ENCODE peak calls at places on chromosomes 11 and 22, in four cellular contexts. T, L, V and U are unnamed samples.

GRCh38 chr22:38489561-38490133 is 16.5 kb downstream of the DDX17 start:
- DNase-seq in V (no peak), T (no peak), L (no peak), U (no peak)

GRCh38 chr22:44627521-44628139 is 74.4 kb upstream of the PRR5 start:
- DNase-seq in V (no peak), T (no peak), L (no peak), U (no peak)

GRCh38 chr22:25447689-25448434 is 116.6 kb upstream of the GRK3 start:
- DNase-seq in T (peak), V (peak), L (peak), U (peak)

GRCh38 chr11:68036717-68037239 is 2.0 kb upstream of the TCIRG1 start:
- DNase-seq in V (peak), L (no peak), T (no peak), U (no peak)

GRCh38 chr11:63738720-63739360 is 29.7 kb downstream of the ZFTA start:
- DNase-seq in L (peak), T (peak), V (peak), U (peak)

GRCh38 chr22:45254789-45255261 is 14.1 kb upstream of the KIAA0930 start:
- DNase-seq in L (no peak), T (no peak), V (no peak), U (no peak)

GRCh38 chr11:110091995-110092576 is 1.1 kb upstream of the ZC3H12C start:
- DNase-seq in T (peak), L (no peak), V (no peak), U (no peak)

GRCh38 chr11:8531312-8531711 is 62.7 kb downstream of the STK33 start:
- DNase-seq in T (peak), V (no peak), L (no peak), U (no peak)

GRCh38 chr11:121487191-121487590 is 34.4 kb upstream of the SORL1-AS1 start:
- DNase-seq in T (no peak), V (no peak), L (no peak), U (no peak)

GRCh38 chr22:35872451-35872850 is 154.8 kb downstream of the APOL5 start:
- DNase-seq in T (no peak), V (peak), L (no peak), U (no peak)

GRCh38 chr22:35873426-35873825 is 155.2 kb downstream of the RBFOX2 start:
- DNase-seq in T (no peak), L (no peak), V (no peak), U (no peak)

GRCh38 chr22:35866646-35867045 is 149.0 kb downstream of the APOL5 start:
- DNase-seq in L (no peak), V (no peak), T (no peak), U (no peak)

GRCh38 chr22:35868938-35869337 is 151.3 kb downstream of the APOL5 start:
- DNase-seq in T (no peak), L (no peak), V (no peak), U (no peak)

DNA sequence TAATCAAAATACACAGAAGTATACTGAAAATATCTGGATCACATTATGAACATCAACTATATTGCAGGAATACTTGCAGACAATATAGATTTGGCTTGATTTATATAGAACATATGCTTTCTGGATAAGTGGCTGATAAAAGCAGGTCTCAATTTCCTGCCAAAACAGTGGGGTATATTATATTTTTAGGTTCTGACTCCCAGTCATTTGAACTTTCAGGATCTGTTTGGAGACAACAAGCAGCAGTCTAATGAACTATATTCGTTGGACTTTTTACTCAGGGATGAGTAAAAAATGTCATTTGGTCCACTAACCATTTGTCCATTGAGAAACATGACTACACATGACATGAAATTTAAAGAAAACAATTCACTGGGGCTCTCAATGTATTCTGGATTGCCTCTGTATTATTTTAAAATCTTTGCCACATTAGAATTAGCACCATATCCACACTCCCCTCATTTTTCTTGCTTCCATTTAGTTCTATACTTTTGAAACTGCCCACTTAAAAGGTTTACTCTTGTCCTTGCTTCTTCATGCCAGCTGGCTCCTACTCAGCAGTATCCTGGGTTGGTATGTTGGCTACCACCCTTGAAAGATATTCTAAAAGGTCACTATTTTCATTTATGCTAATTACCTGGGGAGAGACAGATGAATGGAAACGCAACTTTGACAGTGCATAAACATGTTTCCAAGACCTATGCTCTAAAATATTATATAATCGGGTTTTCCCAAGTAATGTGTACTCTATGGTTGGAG is 153.0 kb downstream of the APOL5 start:
- DNase-seq in T (no peak), L (no peak), V (no peak), U (no peak)
- H3K27ac ChIP-seq in T (no peak), L (no peak), V (no peak), U (no peak)

DNA sequence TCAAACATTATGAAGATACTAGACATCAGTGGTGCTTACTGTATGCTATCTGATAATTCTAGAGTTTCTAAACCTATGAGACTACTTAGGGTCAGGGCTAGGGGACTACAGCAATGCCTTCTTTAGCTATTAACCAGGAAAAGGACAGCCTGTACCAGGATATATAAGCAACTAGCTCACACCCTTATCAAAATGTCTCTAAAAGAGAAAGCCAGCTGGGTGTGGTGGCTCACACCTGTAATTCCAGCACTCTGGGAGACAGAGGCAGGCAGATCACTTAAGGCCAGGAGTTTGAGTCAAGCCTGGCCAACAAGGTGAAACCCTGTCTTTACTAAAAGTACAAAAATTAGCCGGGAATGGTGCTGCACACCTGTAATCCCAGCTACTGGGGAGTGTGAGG is 55.8 kb downstream of the RAB6A start:
- DNase-seq in V (no peak), T (no peak), L (no peak), U (no peak)
- H3K27ac ChIP-seq in V (no peak), T (no peak), L (no peak), U (no peak)

DNA sequence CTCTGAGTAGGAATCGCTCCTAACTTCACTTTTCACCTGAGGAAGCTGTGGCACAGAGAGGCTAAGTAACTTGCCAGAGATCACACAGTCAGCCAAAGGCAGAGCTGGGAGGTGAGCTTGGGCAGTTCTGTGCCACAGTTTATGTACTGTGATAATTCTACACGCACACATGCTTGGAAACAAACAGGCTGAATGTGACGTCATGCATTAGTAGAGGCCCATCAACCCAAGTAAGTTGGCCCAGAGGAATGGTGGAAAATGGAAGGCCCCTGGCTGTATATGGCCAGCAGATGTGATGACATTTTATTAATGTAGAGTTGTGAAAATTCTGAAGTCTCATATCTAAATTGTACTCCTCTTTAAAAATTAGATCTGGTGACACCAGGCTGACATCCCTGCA is 394.0 kb downstream of the MIAT start:
- DNase-seq in T (no peak), V (no peak), L (no peak), U (no peak)
- H3K27ac ChIP-seq in T (no peak), V (no peak), L (no peak), U (no peak)

GRCh38 chr11:39177678-39178077 is 2281.8 kb downstream of the LRRC4C start:
- DNase-seq in L (no peak), V (no peak), T (no peak), U (no peak)
- H3K27ac ChIP-seq in L (no peak), V (no peak), T (no peak), U (no peak)